ENCODE peak calls at places on chromosomes 4 and X, in five cellular contexts. S, Q, K, T and G are unnamed samples.
A peak's percentile ranks its signal among the peaks of the same experiment; 100 is the strongest.

GRCh38 chr4:73589261-73589847 is 30.9 kb downstream of the RASSF6 start:
- ATAC-seq in S (no peak), Q (peak; percentile 29), K (peak; percentile 65), T (no peak), G (peak; percentile 85)

GRCh38 chrX:68989456-68989855 is 160.6 kb downstream of the EFNB1 start:
- ATAC-seq in S (no peak), Q (peak; percentile 49), K (peak; percentile 23), T (no peak), G (no peak)

GRCh38 chr4:15368906-15369305 is 58.9 kb upstream of the C1QTNF7 start:
- ATAC-seq in S (peak; percentile 62), Q (no peak), K (peak; percentile 35), T (peak; percentile 60), G (no peak)

GRCh38 chr4:109432676-109433075 is 939 bp upstream of the SEC24B start:
- ATAC-seq in S (no peak), Q (no peak), K (no peak), T (no peak), G (no peak)

GRCh38 chr4:78553526-78554060 is 2.0 kb downstream of the ANXA3 start:
- ATAC-seq in S (no peak), Q (no peak), K (no peak), T (no peak), G (no peak)

GRCh38 chr4:117477925-117478324 is 392.5 kb upstream of the TRAM1L1 start:
- ATAC-seq in S (no peak), Q (no peak), K (no peak), T (no peak), G (no peak)

GRCh38 chrX:97594825-97595224 is 711.1 kb downstream of the RPA4 start:
- ATAC-seq in S (no peak), Q (no peak), K (peak; percentile 78), T (no peak), G (no peak)

GRCh38 chr4:2322801-2323200 is 60.9 kb upstream of the MXD4 start:
- ATAC-seq in S (no peak), Q (no peak), K (no peak), T (no peak), G (no peak)

GRCh38 chrX:143994206-143994605 is 110.3 kb downstream of the UBE2NL start:
- ATAC-seq in S (no peak), Q (no peak), K (no peak), T (no peak), G (no peak)

GRCh38 chr4:19623866-19624265 is 627.8 kb upstream of the SLIT2 start:
- ATAC-seq in S (no peak), Q (no peak), K (no peak), T (no peak), G (no peak)

GRCh38 chrX:130086414-130087207 is 23.7 kb downstream of the ELF4 start:
- ATAC-seq in S (peak; percentile 73), Q (peak; percentile 67), K (peak; percentile 33), T (peak; percentile 72), G (peak; percentile 36)